ENCODE peak calls at places on chromosomes 3 and 15, in nine cellular contexts. One of them, this sample, is unnamed.
A peak's percentile ranks its signal among the peaks of the same experiment; 100 is the strongest.

GRCh38 chr15:41993447-41994170 is 21.3 kb upstream of the EHD4 start:
- DNase-seq in NCI-H1092 treated with DMSO at 0.1 percent for 48 hours: no peak
- DNase-seq in PC-3: no peak
- DNase-seq in HS-27A: no peak
- DNase-seq in DMS79 treated with DMSO at 0.1 percent for 48 hours: no peak
- DNase-seq in GM13976: no peak
- DNase-seq in T-helper 1 cell: no peak
- DNase-seq in AG09309: no peak
- DNase-seq in Jurkat, Clone E6-1: no peak
- DNase-seq in this sample: no peak

GRCh38 chr3:32857921-32858320 is 40.1 kb downstream of the TRIM71 start:
- DNase-seq in NCI-H1092 treated with DMSO at 0.1 percent for 48 hours: no peak
- DNase-seq in PC-3: no peak
- DNase-seq in HS-27A: no peak
- DNase-seq in DMS79 treated with DMSO at 0.1 percent for 48 hours: no peak
- DNase-seq in GM13976: no peak
- DNase-seq in T-helper 1 cell: no peak
- DNase-seq in AG09309: no peak
- DNase-seq in Jurkat, Clone E6-1: no peak
- DNase-seq in this sample: no peak

GRCh38 chr15:41387646-41388045 is 14.7 kb downstream of the NDUFAF1 start:
- DNase-seq in NCI-H1092 treated with DMSO at 0.1 percent for 48 hours: no peak
- DNase-seq in PC-3: no peak
- DNase-seq in HS-27A: no peak
- DNase-seq in DMS79 treated with DMSO at 0.1 percent for 48 hours: no peak
- DNase-seq in GM13976: no peak
- DNase-seq in T-helper 1 cell: no peak
- DNase-seq in AG09309: no peak
- DNase-seq in Jurkat, Clone E6-1: no peak
- DNase-seq in this sample: no peak

GRCh38 chr3:4956743-4957142 is 22.5 kb upstream of the BHLHE40 start:
- DNase-seq in NCI-H1092 treated with DMSO at 0.1 percent for 48 hours: no peak
- DNase-seq in PC-3: no peak
- DNase-seq in HS-27A: no peak
- DNase-seq in DMS79 treated with DMSO at 0.1 percent for 48 hours: no peak
- DNase-seq in GM13976: no peak
- DNase-seq in T-helper 1 cell: no peak
- DNase-seq in AG09309: no peak
- DNase-seq in Jurkat, Clone E6-1: no peak
- DNase-seq in this sample: no peak

GRCh38 chr3:13894812-13895154 is 14.9 kb upstream of the WNT7A start:
- DNase-seq in NCI-H1092 treated with DMSO at 0.1 percent for 48 hours: no peak
- DNase-seq in PC-3: no peak
- DNase-seq in HS-27A: no peak
- DNase-seq in DMS79 treated with DMSO at 0.1 percent for 48 hours: no peak
- DNase-seq in GM13976: no peak
- DNase-seq in T-helper 1 cell: no peak
- DNase-seq in AG09309: no peak
- DNase-seq in Jurkat, Clone E6-1: no peak
- DNase-seq in this sample: no peak

GRCh38 chr3:195259146-195259563 is 11.8 kb downstream of the XXYLT1 start:
- DNase-seq in NCI-H1092 treated with DMSO at 0.1 percent for 48 hours: no peak
- DNase-seq in PC-3: peak; percentile 30
- DNase-seq in HS-27A: no peak
- DNase-seq in DMS79 treated with DMSO at 0.1 percent for 48 hours: peak; percentile 76
- DNase-seq in GM13976: no peak
- DNase-seq in T-helper 1 cell: no peak
- DNase-seq in AG09309: no peak
- DNase-seq in Jurkat, Clone E6-1: no peak
- DNase-seq in this sample: no peak

GRCh38 chr3:59321881-59322540 is 272.2 kb upstream of the CFAP20DC start:
- DNase-seq in NCI-H1092 treated with DMSO at 0.1 percent for 48 hours: no peak
- DNase-seq in PC-3: no peak
- DNase-seq in HS-27A: no peak
- DNase-seq in DMS79 treated with DMSO at 0.1 percent for 48 hours: no peak
- DNase-seq in GM13976: no peak
- DNase-seq in T-helper 1 cell: no peak
- DNase-seq in AG09309: no peak
- DNase-seq in Jurkat, Clone E6-1: no peak
- DNase-seq in this sample: no peak

GRCh38 chr3:179555604-179556003 is 7.1 kb upstream of the ACTL6A start:
- DNase-seq in NCI-H1092 treated with DMSO at 0.1 percent for 48 hours: no peak
- DNase-seq in PC-3: no peak
- DNase-seq in HS-27A: no peak
- DNase-seq in DMS79 treated with DMSO at 0.1 percent for 48 hours: no peak
- DNase-seq in GM13976: no peak
- DNase-seq in T-helper 1 cell: no peak
- DNase-seq in AG09309: no peak
- DNase-seq in Jurkat, Clone E6-1: no peak
- DNase-seq in this sample: no peak

GRCh38 chr15:78620839-78621421 is at the start of gene CHRNA3:
- DNase-seq in NCI-H1092 treated with DMSO at 0.1 percent for 48 hours: peak; percentile 6
- DNase-seq in PC-3: no peak
- DNase-seq in HS-27A: no peak
- DNase-seq in DMS79 treated with DMSO at 0.1 percent for 48 hours: no peak
- DNase-seq in GM13976: no peak
- DNase-seq in T-helper 1 cell: no peak
- DNase-seq in AG09309: no peak
- DNase-seq in Jurkat, Clone E6-1: no peak
- DNase-seq in this sample: no peak

GRCh38 chr3:144859057-144859626 is 887.5 kb downstream of the DIPK2A start:
- DNase-seq in NCI-H1092 treated with DMSO at 0.1 percent for 48 hours: no peak
- DNase-seq in PC-3: no peak
- DNase-seq in HS-27A: no peak
- DNase-seq in DMS79 treated with DMSO at 0.1 percent for 48 hours: no peak
- DNase-seq in GM13976: no peak
- DNase-seq in T-helper 1 cell: no peak
- DNase-seq in AG09309: no peak
- DNase-seq in Jurkat, Clone E6-1: no peak
- DNase-seq in this sample: no peak

GRCh38 chr3:122824465-122825379 is 29.9 kb downstream of the SLC49A4 start:
- DNase-seq in NCI-H1092 treated with DMSO at 0.1 percent for 48 hours: no peak
- DNase-seq in PC-3: peak; percentile 50
- DNase-seq in HS-27A: no peak
- DNase-seq in DMS79 treated with DMSO at 0.1 percent for 48 hours: no peak
- DNase-seq in GM13976: no peak
- DNase-seq in T-helper 1 cell: no peak
- DNase-seq in AG09309: peak; percentile 3
- DNase-seq in Jurkat, Clone E6-1: no peak
- DNase-seq in this sample: no peak

GRCh38 chr3:59818-60217 is 136.7 kb upstream of the CHL1 start:
- DNase-seq in NCI-H1092 treated with DMSO at 0.1 percent for 48 hours: no peak
- DNase-seq in PC-3: no peak
- DNase-seq in HS-27A: no peak
- DNase-seq in DMS79 treated with DMSO at 0.1 percent for 48 hours: no peak
- DNase-seq in GM13976: no peak
- DNase-seq in T-helper 1 cell: no peak
- DNase-seq in AG09309: no peak
- DNase-seq in Jurkat, Clone E6-1: no peak
- DNase-seq in this sample: no peak

GRCh38 chr3:122921791-122922651 is 105.5 kb downstream of the SEMA5B start:
- DNase-seq in NCI-H1092 treated with DMSO at 0.1 percent for 48 hours: no peak
- DNase-seq in PC-3: no peak
- DNase-seq in HS-27A: no peak
- DNase-seq in DMS79 treated with DMSO at 0.1 percent for 48 hours: no peak
- DNase-seq in GM13976: peak; percentile 71
- DNase-seq in T-helper 1 cell: no peak
- DNase-seq in AG09309: no peak
- DNase-seq in Jurkat, Clone E6-1: peak; percentile 24
- DNase-seq in this sample: peak; percentile 26

GRCh38 chr3:13110678-13111116 is 37.5 kb upstream of the IQSEC1 start:
- DNase-seq in NCI-H1092 treated with DMSO at 0.1 percent for 48 hours: no peak
- DNase-seq in PC-3: peak; percentile 95
- DNase-seq in HS-27A: no peak
- DNase-seq in DMS79 treated with DMSO at 0.1 percent for 48 hours: peak; percentile 21
- DNase-seq in GM13976: peak; percentile 79
- DNase-seq in T-helper 1 cell: no peak
- DNase-seq in AG09309: no peak
- DNase-seq in Jurkat, Clone E6-1: no peak
- DNase-seq in this sample: no peak

GRCh38 chr3:166013073-166013679 is 176.0 kb upstream of the BCHE start:
- DNase-seq in NCI-H1092 treated with DMSO at 0.1 percent for 48 hours: peak; percentile 5
- DNase-seq in PC-3: peak; percentile 81
- DNase-seq in HS-27A: peak; percentile 8
- DNase-seq in DMS79 treated with DMSO at 0.1 percent for 48 hours: no peak
- DNase-seq in GM13976: no peak
- DNase-seq in T-helper 1 cell: no peak
- DNase-seq in AG09309: no peak
- DNase-seq in Jurkat, Clone E6-1: peak; percentile 36
- DNase-seq in this sample: no peak

GRCh38 chr3:45906681-45907220 is 20.4 kb downstream of the CCR9 start:
- DNase-seq in NCI-H1092 treated with DMSO at 0.1 percent for 48 hours: no peak
- DNase-seq in PC-3: peak; percentile 63
- DNase-seq in HS-27A: peak; percentile 38
- DNase-seq in DMS79 treated with DMSO at 0.1 percent for 48 hours: no peak
- DNase-seq in GM13976: no peak
- DNase-seq in T-helper 1 cell: no peak
- DNase-seq in AG09309: peak; percentile 44
- DNase-seq in Jurkat, Clone E6-1: no peak
- DNase-seq in this sample: no peak

GRCh38 chr15:83278191-83278590 is 6.3 kb downstream of the BNC1 start:
- DNase-seq in NCI-H1092 treated with DMSO at 0.1 percent for 48 hours: no peak
- DNase-seq in PC-3: peak; percentile 66
- DNase-seq in HS-27A: no peak
- DNase-seq in DMS79 treated with DMSO at 0.1 percent for 48 hours: no peak
- DNase-seq in GM13976: no peak
- DNase-seq in T-helper 1 cell: no peak
- DNase-seq in AG09309: no peak
- DNase-seq in Jurkat, Clone E6-1: no peak
- DNase-seq in this sample: no peak

GRCh38 chr15:29074045-29074444 is 188.3 kb downstream of the APBA2 start:
- DNase-seq in NCI-H1092 treated with DMSO at 0.1 percent for 48 hours: no peak
- DNase-seq in PC-3: peak; percentile 71
- DNase-seq in HS-27A: no peak
- DNase-seq in DMS79 treated with DMSO at 0.1 percent for 48 hours: no peak
- DNase-seq in GM13976: no peak
- DNase-seq in T-helper 1 cell: no peak
- DNase-seq in AG09309: no peak
- DNase-seq in Jurkat, Clone E6-1: no peak
- DNase-seq in this sample: no peak

GRCh38 chr3:58666683-58667082 is at the start of gene FAM3D:
- DNase-seq in NCI-H1092 treated with DMSO at 0.1 percent for 48 hours: no peak
- DNase-seq in PC-3: peak; percentile 21
- DNase-seq in HS-27A: no peak
- DNase-seq in DMS79 treated with DMSO at 0.1 percent for 48 hours: no peak
- DNase-seq in GM13976: no peak
- DNase-seq in T-helper 1 cell: no peak
- DNase-seq in AG09309: no peak
- DNase-seq in Jurkat, Clone E6-1: no peak
- DNase-seq in this sample: no peak

GRCh38 chr3:169165196-169166159 is 498.0 kb downstream of the MECOM start:
- DNase-seq in NCI-H1092 treated with DMSO at 0.1 percent for 48 hours: no peak
- DNase-seq in PC-3: no peak
- DNase-seq in HS-27A: no peak
- DNase-seq in DMS79 treated with DMSO at 0.1 percent for 48 hours: no peak
- DNase-seq in GM13976: no peak
- DNase-seq in T-helper 1 cell: no peak
- DNase-seq in AG09309: no peak
- DNase-seq in Jurkat, Clone E6-1: no peak
- DNase-seq in this sample: no peak

GRCh38 chr3:16151109-16151508 is 23.4 kb upstream of the GALNT15 start:
- DNase-seq in NCI-H1092 treated with DMSO at 0.1 percent for 48 hours: no peak
- DNase-seq in PC-3: peak; percentile 44
- DNase-seq in HS-27A: no peak
- DNase-seq in DMS79 treated with DMSO at 0.1 percent for 48 hours: no peak
- DNase-seq in GM13976: no peak
- DNase-seq in T-helper 1 cell: no peak
- DNase-seq in AG09309: peak; percentile 67
- DNase-seq in Jurkat, Clone E6-1: peak; percentile 44
- DNase-seq in this sample: no peak

GRCh38 chr3:197354195-197355059 is 56.0 kb upstream of the DLG1 start:
- DNase-seq in NCI-H1092 treated with DMSO at 0.1 percent for 48 hours: no peak
- DNase-seq in PC-3: no peak
- DNase-seq in HS-27A: no peak
- DNase-seq in DMS79 treated with DMSO at 0.1 percent for 48 hours: peak; percentile 96
- DNase-seq in GM13976: no peak
- DNase-seq in T-helper 1 cell: no peak
- DNase-seq in AG09309: no peak
- DNase-seq in Jurkat, Clone E6-1: no peak
- DNase-seq in this sample: no peak

GRCh38 chr3:148880681-148881080 is 15.6 kb downstream of the CPA3 start:
- DNase-seq in NCI-H1092 treated with DMSO at 0.1 percent for 48 hours: no peak
- DNase-seq in PC-3: peak; percentile 30
- DNase-seq in HS-27A: peak; percentile 73
- DNase-seq in DMS79 treated with DMSO at 0.1 percent for 48 hours: no peak
- DNase-seq in GM13976: no peak
- DNase-seq in T-helper 1 cell: no peak
- DNase-seq in AG09309: no peak
- DNase-seq in Jurkat, Clone E6-1: peak; percentile 21
- DNase-seq in this sample: no peak

GRCh38 chr15:92226020-92226612 is 167.6 kb upstream of the ST8SIA2 start:
- DNase-seq in NCI-H1092 treated with DMSO at 0.1 percent for 48 hours: peak; percentile 26
- DNase-seq in PC-3: peak; percentile 22
- DNase-seq in HS-27A: no peak
- DNase-seq in DMS79 treated with DMSO at 0.1 percent for 48 hours: no peak
- DNase-seq in GM13976: no peak
- DNase-seq in T-helper 1 cell: no peak
- DNase-seq in AG09309: peak; percentile 14
- DNase-seq in Jurkat, Clone E6-1: no peak
- DNase-seq in this sample: no peak

GRCh38 chr15:75776075-75776443 is 63.4 kb upstream of the CSPG4 start:
- DNase-seq in NCI-H1092 treated with DMSO at 0.1 percent for 48 hours: no peak
- DNase-seq in PC-3: peak; percentile 9
- DNase-seq in HS-27A: peak; percentile 59
- DNase-seq in DMS79 treated with DMSO at 0.1 percent for 48 hours: no peak
- DNase-seq in GM13976: no peak
- DNase-seq in T-helper 1 cell: no peak
- DNase-seq in AG09309: no peak
- DNase-seq in Jurkat, Clone E6-1: no peak
- DNase-seq in this sample: no peak

GRCh38 chr15:89776274-89777072 is at the start of gene MESP2:
- DNase-seq in NCI-H1092 treated with DMSO at 0.1 percent for 48 hours: peak; percentile 29
- DNase-seq in PC-3: peak; percentile 51
- DNase-seq in HS-27A: peak; percentile 43
- DNase-seq in DMS79 treated with DMSO at 0.1 percent for 48 hours: peak; percentile 2
- DNase-seq in GM13976: peak; percentile 92
- DNase-seq in T-helper 1 cell: peak; percentile 36
- DNase-seq in AG09309: no peak
- DNase-seq in Jurkat, Clone E6-1: no peak
- DNase-seq in this sample: peak; percentile 5

GRCh38 chr3:78337801-78338211 is 1297.9 kb downstream of the ROBO2 start:
- DNase-seq in NCI-H1092 treated with DMSO at 0.1 percent for 48 hours: no peak
- DNase-seq in PC-3: peak; percentile 30
- DNase-seq in HS-27A: no peak
- DNase-seq in DMS79 treated with DMSO at 0.1 percent for 48 hours: no peak
- DNase-seq in GM13976: no peak
- DNase-seq in T-helper 1 cell: no peak
- DNase-seq in AG09309: peak; percentile 44
- DNase-seq in Jurkat, Clone E6-1: no peak
- DNase-seq in this sample: no peak

GRCh38 chr3:157502916-157503620 is at the start of gene VEPH1:
- DNase-seq in NCI-H1092 treated with DMSO at 0.1 percent for 48 hours: no peak
- DNase-seq in PC-3: no peak
- DNase-seq in HS-27A: no peak
- DNase-seq in DMS79 treated with DMSO at 0.1 percent for 48 hours: no peak
- DNase-seq in GM13976: no peak
- DNase-seq in T-helper 1 cell: no peak
- DNase-seq in AG09309: no peak
- DNase-seq in Jurkat, Clone E6-1: no peak
- DNase-seq in this sample: no peak

GRCh38 chr3:178203152-178203551 is 333.1 kb upstream of the KCNMB2 start:
- DNase-seq in NCI-H1092 treated with DMSO at 0.1 percent for 48 hours: no peak
- DNase-seq in PC-3: no peak
- DNase-seq in HS-27A: no peak
- DNase-seq in DMS79 treated with DMSO at 0.1 percent for 48 hours: no peak
- DNase-seq in GM13976: no peak
- DNase-seq in T-helper 1 cell: no peak
- DNase-seq in AG09309: peak; percentile 49
- DNase-seq in Jurkat, Clone E6-1: no peak
- DNase-seq in this sample: no peak

GRCh38 chr15:29920515-29920914 is 98.2 kb upstream of the TJP1 start:
- DNase-seq in NCI-H1092 treated with DMSO at 0.1 percent for 48 hours: no peak
- DNase-seq in PC-3: peak; percentile 97
- DNase-seq in HS-27A: no peak
- DNase-seq in DMS79 treated with DMSO at 0.1 percent for 48 hours: peak; percentile 17
- DNase-seq in GM13976: no peak
- DNase-seq in T-helper 1 cell: no peak
- DNase-seq in AG09309: no peak
- DNase-seq in Jurkat, Clone E6-1: no peak
- DNase-seq in this sample: no peak

GRCh38 chr15:98735304-98735703 is 87.0 kb downstream of the IGF1R start:
- DNase-seq in NCI-H1092 treated with DMSO at 0.1 percent for 48 hours: no peak
- DNase-seq in PC-3: no peak
- DNase-seq in HS-27A: no peak
- DNase-seq in DMS79 treated with DMSO at 0.1 percent for 48 hours: no peak
- DNase-seq in GM13976: no peak
- DNase-seq in T-helper 1 cell: no peak
- DNase-seq in AG09309: no peak
- DNase-seq in Jurkat, Clone E6-1: no peak
- DNase-seq in this sample: no peak